ENCODE peak calls at places on chromosomes 12 and 14, in four cellular contexts. M is fibroblast of the conjunctiva, S is endothelial cell, Z is GM12865. I is an unnamed sample.

GRCh38 chr12:82415402-82415801 is 57.1 kb downstream of the METTL25 start:
- DNase-seq in M (no peak), S (no peak), Z (no peak), I (no peak)

GRCh38 chr14:105489607-105490317 is 1.3 kb upstream of the TEDC1 start:
- DNase-seq in M (peak; percentile 59), S (peak; percentile 80), Z (peak; percentile 93), I (peak; percentile 90)

GRCh38 chr14:89289477-89289876 is 127.6 kb downstream of the FOXN3 start:
- DNase-seq in M (no peak), S (no peak), Z (no peak), I (no peak)

GRCh38 chr14:99589651-99590530 is 14.1 kb downstream of the CCDC85C start:
- DNase-seq in M (no peak), S (no peak), Z (no peak), I (no peak)

GRCh38 chr12:52279683-52280318 is 5.4 kb downstream of the KRT86 start:
- DNase-seq in M (no peak), S (no peak), Z (no peak), I (no peak)

GRCh38 chr14:69650948-69651369 is 39.6 kb downstream of the SUSD6 start:
- DNase-seq in M (no peak), S (no peak), Z (no peak), I (no peak)

GRCh38 chr12:127189992-127190391 is 1077.0 kb upstream of the TMEM132C start:
- DNase-seq in M (no peak), S (no peak), Z (no peak), I (no peak)

GRCh38 chr14:58327019-58327418 is 28.7 kb downstream of the ARID4A start:
- DNase-seq in M (no peak), S (no peak), Z (no peak), I (no peak)

GRCh38 chr14:39265032-39265431 is 31.3 kb downstream of the MIA2 start:
- DNase-seq in M (no peak), S (no peak), Z (no peak), I (peak; percentile 42)

GRCh38 chr12:50924439-50925341 is 27.7 kb upstream of the HIGD1C start:
- DNase-seq in M (peak; percentile 96), S (peak; percentile 29), Z (peak; percentile 94), I (peak; percentile 97)

GRCh38 chr14:31263485-31264133 is 56.0 kb upstream of the HECTD1 start:
- DNase-seq in M (peak; percentile 99), S (no peak), Z (no peak), I (no peak)

I was measured in NB4.